ENCODE peak calls at places on chromosomes 4 and X, in ten cellular contexts. N is pancreas, O is PC-3, T is fibroblast of lung, E is adrenal gland, Z is Peyer's patch, F is AG04450, R is body of pancreas, X is brain microvascular endothelial cell, L is tibial nerve. K is an unnamed sample.

GRCh38 chr4:110270492-110271197 is 72.2 kb upstream of the ELOVL6 start:
- DNase-seq in N (no peak), O (peak; percentile 54), T (peak; percentile 95), E (no peak), Z (no peak), F (peak; percentile 23), R (no peak), X (peak; percentile 66), L (no peak), K (no peak)

GRCh38 chr4:139279723-139280620 is at the start of gene MGARP:
- DNase-seq in N (peak; percentile 13), O (no peak), T (peak; percentile 51), E (peak; percentile 79), Z (no peak), F (no peak), R (no peak), X (no peak), L (no peak), K (peak; percentile 55)

GRCh38 chr4:114311745-114312144 is 286.9 kb upstream of the UGT8 start:
- DNase-seq in N (no peak), O (no peak), T (no peak), E (no peak), Z (no peak), F (no peak), R (no peak), X (no peak), L (no peak), K (no peak)

GRCh38 chrX:42530027-42530426 is 247.9 kb downstream of the PPP1R2C start:
- DNase-seq in N (no peak), O (peak; percentile 25), T (peak; percentile 89), E (no peak), Z (no peak), F (no peak), R (no peak), X (peak; percentile 54), L (no peak), K (no peak)

GRCh38 chrX:2383144-2383543 is 117.6 kb downstream of the DHRSX start:
- DNase-seq in N (no peak), O (no peak), T (no peak), E (no peak), Z (no peak), F (no peak), R (no peak), X (no peak), L (no peak), K (no peak)

GRCh38 chr4:55554453-55555030 is 7.8 kb upstream of the CLOCK start:
- DNase-seq in N (no peak), O (peak; percentile 71), T (peak; percentile 46), E (no peak), Z (no peak), F (no peak), R (peak; percentile 15), X (no peak), L (no peak), K (no peak)

GRCh38 chr4:22315643-22316042 is 200.2 kb downstream of the ADGRA3 start:
- DNase-seq in N (no peak), O (peak; percentile 7), T (peak; percentile 19), E (no peak), Z (no peak), F (no peak), R (no peak), X (no peak), L (no peak), K (no peak)

GRCh38 chrX:129523076-129524055 is at the start of gene SMARCA1:
- DNase-seq in N (peak; percentile 46), O (peak; percentile 12), T (peak; percentile 70), E (peak; percentile 73), Z (peak; percentile 46), F (no peak), R (peak; percentile 57), X (peak; percentile 37), L (peak; percentile 4), K (peak; percentile 63)

GRCh38 chr4:122540827-122541226 is 80.0 kb downstream of the IL21 start:
- DNase-seq in N (no peak), O (no peak), T (no peak), E (no peak), Z (no peak), F (no peak), R (no peak), X (no peak), L (no peak), K (no peak)

GRCh38 chr4:143019351-143019750 is 165.4 kb upstream of the USP38 start:
- DNase-seq in N (no peak), O (no peak), T (no peak), E (no peak), Z (no peak), F (no peak), R (no peak), X (no peak), L (no peak), K (no peak)

GRCh38 chrX:154750301-154751120 is at the start of gene GAB3:
- DNase-seq in N (peak; percentile 40), O (peak; percentile 28), T (no peak), E (peak; percentile 28), Z (peak; percentile 54), F (no peak), R (no peak), X (no peak), L (no peak), K (peak; percentile 22)

GRCh38 chr4:77734928-77735327 is 84.2 kb downstream of the CNOT6L start:
- DNase-seq in N (no peak), O (no peak), T (peak; percentile 59), E (no peak), Z (no peak), F (peak; percentile 26), R (no peak), X (peak; percentile 77), L (no peak), K (peak; percentile 1)

DNA sequence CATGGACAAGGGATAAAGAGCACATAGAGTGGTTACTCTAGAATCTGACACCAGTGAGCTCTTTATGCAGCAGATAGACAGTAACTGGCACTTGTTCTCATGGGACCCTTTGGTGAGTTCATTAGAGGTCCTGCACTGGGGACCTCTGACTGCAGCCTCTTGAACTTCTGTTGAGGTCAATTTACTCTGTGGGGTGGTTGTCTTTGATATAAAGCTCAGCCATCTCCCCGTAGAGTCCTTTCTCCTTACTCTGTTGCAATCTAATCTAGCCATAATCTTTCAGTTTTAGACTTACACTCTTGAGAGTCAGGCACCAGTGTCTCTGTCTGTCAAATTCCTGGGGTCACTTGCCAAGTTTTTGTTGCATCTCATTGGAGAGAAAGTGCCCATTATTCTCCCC is 222.4 kb downstream of the GPAT3 start:
- DNase-seq in N (no peak), O (no peak), T (no peak), E (no peak), Z (no peak), F (no peak), R (no peak), X (no peak), L (no peak), K (no peak)
- TF ChIP-seq CTCF in N (no peak), O (no peak), T (no peak), E (no peak), Z (no peak), F (no peak), R (no peak), X (no peak), L (no peak), K (no peak)

GRCh38 chr4:18735740-18736288 is 714.3 kb upstream of the LCORL start:
- DNase-seq in N (no peak), O (no peak), T (no peak), E (no peak), Z (no peak), F (no peak), R (no peak), X (no peak), L (no peak), K (no peak)
- H3K27ac ChIP-seq in N (no peak overlapping the region), O (no peak overlapping the region), T (no peak overlapping the region), E (no peak overlapping the region), Z (no peak overlapping the region), F (no peak overlapping the region), R (no peak overlapping the region), X (no peak overlapping the region), L (no peak overlapping the region), K (no peak overlapping the region)

GRCh38 chrX:10579753-10580060 is 40.7 kb downstream of the MID1 start:
- DNase-seq in N (no peak), O (no peak), T (peak; percentile 71), E (no peak), Z (no peak), F (no peak), R (no peak), X (peak; percentile 39), L (no peak), K (no peak)
- H3K4me3 ChIP-seq in N (no peak overlapping the region), O (peak overlapping the region; percentile 30), T (no peak overlapping the region), E (no peak overlapping the region), Z (no peak overlapping the region), F (peak overlapping the region; percentile 5), R (no peak overlapping the region), X (no peak overlapping the region), L (no peak overlapping the region), K (no peak overlapping the region)

GRCh38 chr4:134773497-134774000 is 572.0 kb upstream of the PABPC4L start:
- DNase-seq in N (no peak), O (no peak), T (no peak), E (no peak), Z (no peak), F (no peak), R (no peak), X (no peak), L (no peak), K (no peak)

GRCh38 chr4:134780244-134780643 is 578.7 kb upstream of the PABPC4L start:
- DNase-seq in N (no peak), O (no peak), T (peak; percentile 5), E (no peak), Z (no peak), F (no peak), R (no peak), X (no peak), L (no peak), K (no peak)

DNA sequence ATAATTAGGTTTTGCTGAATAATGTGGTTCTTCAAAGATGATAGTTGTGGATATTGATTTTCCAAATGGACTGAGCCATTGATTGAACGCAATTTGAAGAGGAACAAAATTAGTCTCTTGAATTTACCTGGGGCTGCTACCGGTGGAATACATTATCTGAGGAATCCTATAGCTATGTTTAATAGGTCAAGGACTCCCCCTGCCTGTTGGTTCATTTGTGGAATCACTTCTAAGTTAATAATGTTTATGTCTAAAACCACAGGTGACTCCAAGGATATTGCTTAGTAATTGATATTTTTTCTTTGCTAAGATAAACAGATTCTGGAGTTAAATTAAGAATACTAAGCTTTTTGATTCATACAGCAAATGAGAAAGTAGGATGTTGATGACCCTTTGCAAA is 576.0 kb upstream of the PABPC4L start:
- DNase-seq in N (no peak), O (peak; percentile 15), T (peak; percentile 3), E (no peak), Z (no peak), F (no peak), R (no peak), X (no peak), L (no peak), K (no peak)
- TF ChIP-seq CTCF in N (peak; percentile 6), O (peak; percentile 40), T (no peak), E (no peak), Z (no peak), F (no peak), R (peak; percentile 20), X (no peak), L (no peak), K (no peak)

GRCh38 chr4:24719615-24720014 is 75.8 kb upstream of the SOD3 start:
- DNase-seq in N (no peak), O (no peak), T (no peak), E (no peak), Z (no peak), F (no peak), R (no peak), X (no peak), L (no peak), K (no peak)

GRCh38 chr4:24722026-24722568 is 73.3 kb upstream of the SOD3 start:
- DNase-seq in N (no peak), O (no peak), T (no peak), E (no peak), Z (no peak), F (no peak), R (no peak), X (no peak), L (no peak), K (no peak)

GRCh38 chr4:24720979-24721378 is 74.4 kb upstream of the SOD3 start:
- DNase-seq in N (no peak), O (no peak), T (no peak), E (no peak), Z (no peak), F (no peak), R (no peak), X (no peak), L (no peak), K (no peak)
- H3K27ac ChIP-seq in N (no peak overlapping the region), O (no peak overlapping the region), T (no peak overlapping the region), E (no peak overlapping the region), Z (no peak overlapping the region), F (no peak overlapping the region), R (no peak overlapping the region), X (no peak overlapping the region), L (no peak overlapping the region), K (no peak overlapping the region)